ENCODE peak calls at places on chromosomes 2 and 18, in five cellular contexts. J is iPS DF 6.9; U is KG1; F is activated effector memory CD4-positive, alpha-beta T cell treated with Interleukin-2 at 50 U/mL for 16 hours; P is A172. H is an unnamed sample.

GRCh38 chr18:63178526-63178880 is 141.1 kb downstream of the BCL2 start:
- DNase-seq in J (no peak), U (no peak), F (no peak), P (no peak), H (no peak)

GRCh38 chr2:146944601-146945000 is 900.2 kb upstream of the ACVR2A start:
- DNase-seq in J (no peak), U (no peak), F (no peak), P (no peak), H (no peak)

GRCh38 chr2:216799873-216800421 is 59.9 kb downstream of the TNP1 start:
- DNase-seq in J (no peak), U (no peak), F (no peak), P (peak), H (no peak)

GRCh38 chr2:63446658-63447057 is 141.6 kb downstream of the WDPCP start:
- DNase-seq in J (no peak), U (no peak), F (no peak), P (no peak), H (no peak)

GRCh38 chr2:186570587-186570986 is 19.3 kb upstream of the ITGAV start:
- DNase-seq in J (no peak), U (no peak), F (no peak), P (peak), H (no peak)

GRCh38 chr2:205511221-205511620 is 171.1 kb upstream of the NRP2 start:
- DNase-seq in J (no peak), U (no peak), F (no peak), P (no peak), H (no peak)

GRCh38 chr2:127117603-127118002 is 10.6 kb upstream of the BIN1 start:
- DNase-seq in J (no peak), U (no peak), F (no peak), P (no peak), H (no peak)

GRCh38 chr2:238097988-238098853 is 1.9 kb upstream of the ESPNL start:
- DNase-seq in J (no peak), U (no peak), F (no peak), P (peak), H (no peak)

GRCh38 chr18:42086288-42086687 is 131.3 kb downstream of the PIK3C3 start:
- DNase-seq in J (no peak), U (no peak), F (no peak), P (peak), H (no peak)

GRCh38 chr2:158912765-158913164 is 55.7 kb upstream of the TANC1 start:
- DNase-seq in J (no peak), U (no peak), F (no peak), P (no peak), H (no peak)

GRCh38 chr2:241584446-241584845 is 25.9 kb downstream of the BOK start:
- DNase-seq in J (no peak), U (no peak), F (no peak), P (peak), H (no peak)

GRCh38 chr2:117985092-117985491 is 28.8 kb downstream of the CCDC93 start:
- DNase-seq in J (no peak), U (no peak), F (no peak), P (no peak), H (no peak)

GRCh38 chr18:44599409-44599808 is 81.3 kb upstream of the SETBP1 start:
- DNase-seq in J (no peak), U (no peak), F (no peak), P (peak), H (no peak)

GRCh38 chr2:46451131-46451711 is 28.1 kb upstream of the TMEM247 start:
- DNase-seq in J (no peak), U (no peak), F (no peak), P (no peak), H (no peak)

GRCh38 chr2:119364798-119365197 is 1.8 kb downstream of the C2orf76 start:
- DNase-seq in J (no peak), U (no peak), F (no peak), P (no peak), H (no peak)

GRCh38 chr2:43714164-43714563 is 37.9 kb upstream of the C1GALT1C1L start:
- DNase-seq in J (no peak), U (no peak), F (no peak), P (no peak), H (no peak)

GRCh38 chr2:120880381-120880780 is 144.7 kb downstream of the GLI2 start:
- DNase-seq in J (no peak), U (no peak), F (no peak), P (peak), H (no peak)

GRCh38 chr2:143125647-143126046 is 3.6 kb upstream of the ARHGAP15 start:
- DNase-seq in J (no peak), U (no peak), F (no peak), P (no peak), H (no peak)

GRCh38 chr2:142880275-142880674 is 2.8 kb downstream of the KYNU start:
- DNase-seq in J (no peak), U (no peak), F (no peak), P (peak), H (no peak)